ENCODE peak calls at places on chromosome 15, in eight cellular contexts. L is small intestine, A is BJ, J is breast epithelium, T is NCI-H1092 treated with DMSO at 0.1 percent for 48 hours, Z is coronary artery, Y is HS-27A, F is SW480. U is an unnamed sample.

GRCh38 chr15:58361291-58361759 is 70.5 kb upstream of the LIPC start:
- DNase-seq in L (no peak), A (peak), J (no peak), T (no peak), Z (no peak), Y (no peak), F (no peak), U (peak)

GRCh38 chr15:45157974-45158373 is 28.2 kb downstream of the DUOX1 start:
- DNase-seq in L (no peak), A (peak), J (no peak), T (no peak), Z (no peak), Y (no peak), F (peak), U (no peak)

GRCh38 chr15:49323207-49323606 is 99.8 kb upstream of the FGF7 start:
- DNase-seq in L (no peak), A (no peak), J (no peak), T (no peak), Z (no peak), Y (no peak), F (no peak), U (no peak)

GRCh38 chr15:89332446-89332845 is 2.2 kb downstream of the POLG start:
- DNase-seq in L (no peak), A (no peak), J (no peak), T (no peak), Z (no peak), Y (no peak), F (no peak), U (peak)

GRCh38 chr15:80695911-80696651 is 971 bp downstream of the ABHD17C start:
- DNase-seq in L (peak), A (no peak), J (peak), T (no peak), Z (no peak), Y (peak), F (peak), U (peak)

GRCh38 chr15:48603123-48603500 is 42.4 kb downstream of the FBN1 start:
- DNase-seq in L (no peak), A (no peak), J (no peak), T (no peak), Z (no peak), Y (no peak), F (no peak), U (no peak)

GRCh38 chr15:35289029-35289617 is 204.0 kb upstream of the NANOGP8 start:
- DNase-seq in L (peak), A (no peak), J (no peak), T (peak), Z (no peak), Y (no peak), F (peak), U (peak)

GRCh38 chr15:81239190-81239589 is 42.5 kb downstream of the IL16 start:
- DNase-seq in L (no peak), A (no peak), J (no peak), T (no peak), Z (no peak), Y (no peak), F (no peak), U (no peak)

GRCh38 chr15:101332061-101332467 is 37.0 kb upstream of the SNRPA1 start:
- DNase-seq in L (peak), A (no peak), J (no peak), T (no peak), Z (no peak), Y (no peak), F (no peak), U (no peak)

GRCh38 chr15:80639168-80639555 is 55.9 kb upstream of the ABHD17C start:
- DNase-seq in L (no peak), A (no peak), J (no peak), T (no peak), Z (no peak), Y (no peak), F (no peak), U (no peak)

GRCh38 chr15:72787521-72787920 is 4.0 kb upstream of the ADPGK start:
- DNase-seq in L (no peak), A (no peak), J (no peak), T (no peak), Z (no peak), Y (no peak), F (no peak), U (no peak)

GRCh38 chr15:51493892-51494291 is 128.7 kb downstream of the DMXL2 start:
- DNase-seq in L (peak), A (no peak), J (no peak), T (no peak), Z (no peak), Y (no peak), F (no peak), U (no peak)

GRCh38 chr15:26294062-26294689 is 431.0 kb upstream of the ATP10A start:
- DNase-seq in L (no peak), A (no peak), J (no peak), T (peak), Z (no peak), Y (no peak), F (peak), U (no peak)

GRCh38 chr15:74384566-74385441 is 17.4 kb upstream of the CYP11A1 start:
- DNase-seq in L (peak), A (no peak), J (peak), T (no peak), Z (no peak), Y (no peak), F (peak), U (no peak)

GRCh38 chr15:63409179-63409578 is 27.5 kb upstream of the CA12 start:
- DNase-seq in L (no peak), A (no peak), J (no peak), T (no peak), Z (no peak), Y (no peak), F (no peak), U (no peak)

GRCh38 chr15:70072479-70072878 is 25.2 kb downstream of the TLE3 start:
- DNase-seq in L (no peak), A (no peak), J (no peak), T (no peak), Z (no peak), Y (no peak), F (no peak), U (no peak)